ENCODE peak calls at places on chromosomes 6 and 20, in four cellular contexts. X, B, W and O are unnamed samples.
A peak's percentile ranks its signal among the peaks of the same experiment; 100 is the strongest.

GRCh38 chr20:15523431-15523830 is 1049.8 kb downstream of the KIF16B start:
- DNase-seq in X (no peak), B (no peak), W (no peak), O (no peak)

GRCh38 chr20:973785-974194 is 28.3 kb downstream of the RSPO4 start:
- DNase-seq in X (no peak), B (no peak), W (no peak), O (peak; percentile 38)

GRCh38 chr6:161169690-161170089 is 104.2 kb downstream of the AGPAT4 start:
- DNase-seq in X (peak; percentile 62), B (no peak), W (no peak), O (no peak)

GRCh38 chr6:167835260-167835659 is 8.5 kb downstream of the AFDN start:
- DNase-seq in X (no peak), B (no peak), W (no peak), O (no peak)

GRCh38 chr6:3693879-3694278 is 57.6 kb downstream of the PXDC1 start:
- DNase-seq in X (no peak), B (no peak), W (no peak), O (no peak)

GRCh38 chr20:38498909-38499308 is 26.3 kb downstream of the RALGAPB start:
- DNase-seq in X (no peak), B (no peak), W (no peak), O (no peak)

GRCh38 chr6:54085526-54085925 is 25.7 kb upstream of the MLIP start:
- DNase-seq in X (no peak), B (no peak), W (no peak), O (no peak)

GRCh38 chr20:47020231-47020630 is 125.6 kb downstream of the EYA2 start:
- DNase-seq in X (no peak), B (no peak), W (no peak), O (no peak)

GRCh38 chr6:7050911-7051779 is 56.6 kb upstream of the RREB1 start:
- DNase-seq in X (peak; percentile 21), B (peak; percentile 74), W (peak; percentile 36), O (peak; percentile 53)

GRCh38 chr20:59749293-59749680 is 144.9 kb downstream of the PHACTR3 start:
- DNase-seq in X (no peak), B (no peak), W (no peak), O (no peak)

GRCh38 chr6:34132082-34132357 is 13.9 kb downstream of the GRM4 start:
- DNase-seq in X (no peak), B (no peak), W (no peak), O (no peak)

GRCh38 chr6:24283043-24283985 is 74.5 kb downstream of the DCDC2 start:
- DNase-seq in X (peak; percentile 39), B (no peak), W (peak; percentile 60), O (peak; percentile 66)

GRCh38 chr6:24287239-24287638 is 70.6 kb downstream of the DCDC2 start:
- DNase-seq in X (no peak), B (no peak), W (no peak), O (no peak)

DNA sequence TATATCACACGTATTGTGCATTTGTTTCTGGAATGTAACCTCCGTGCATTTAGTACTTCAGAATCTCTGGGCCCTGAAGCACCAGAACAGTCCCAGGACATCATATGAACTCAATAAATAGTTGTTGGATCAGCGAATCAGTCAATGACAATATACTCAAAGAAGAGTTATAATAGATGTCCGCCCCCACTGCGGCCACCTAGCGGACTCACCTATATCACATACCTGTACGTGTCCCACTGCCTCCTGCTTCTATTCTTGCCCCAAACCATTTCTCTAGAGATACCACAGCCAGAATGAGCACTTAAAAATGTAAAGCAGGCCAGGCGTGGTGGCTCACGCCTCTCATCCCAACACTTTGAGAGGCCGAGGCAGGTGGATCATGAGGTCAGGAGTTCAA is 73.9 kb downstream of the DCDC2 start:
- DNase-seq in X (no peak), B (no peak), W (no peak), O (no peak)
- TF ChIP-seq CTCF in X (no peak), B (no peak), W (no peak), O (no peak)

GRCh38 chr6:26624557-26624956 is 27.8 kb downstream of the ABT1 start:
- DNase-seq in X (no peak), B (no peak), W (no peak), O (no peak)

GRCh38 chr6:26629373-26629772 is 30.2 kb downstream of the ZNF322 start:
- DNase-seq in X (no peak), B (no peak), W (no peak), O (no peak)

GRCh38 chr6:26627843-26628242 is 31.1 kb downstream of the ABT1 start:
- DNase-seq in X (no peak), B (no peak), W (no peak), O (no peak)

GRCh38 chr6:26623339-26623859 is 26.6 kb downstream of the ABT1 start:
- DNase-seq in X (no peak), B (no peak), W (no peak), O (no peak)
- TF ChIP-seq CTCF in X (no peak), B (no peak), W (no peak), O (no peak)

GRCh38 chr20:34022154-34022842 is 28.6 kb downstream of the RALY start:
- DNase-seq in X (no peak), B (no peak), W (no peak), O (no peak)
- TF ChIP-seq CTCF in X (no peak), B (peak; percentile 69), W (no peak), O (no peak)

GRCh38 chr20:34713194-34713943 is 9.2 kb downstream of the TP53INP2 start:
- DNase-seq in X (peak; percentile 45), B (peak; percentile 91), W (no peak), O (no peak)
- TF ChIP-seq CTCF in X (no peak), B (no peak), W (no peak), O (no peak)

GRCh38 chr20:43767686-43768474 is 41.1 kb upstream of the GTSF1L start:
- DNase-seq in X (no peak), B (no peak), W (no peak), O (no peak)
- TF ChIP-seq CTCF in X (no peak), B (peak; percentile 64), W (peak; percentile 18), O (no peak)

GRCh38 chr6:127968394-127968793 is 67.5 kb upstream of the THEMIS start:
- DNase-seq in X (no peak), B (no peak), W (no peak), O (no peak)
- TF ChIP-seq CTCF in X (no peak), B (no peak), W (no peak), O (no peak)

GRCh38 chr6:72561629-72562028 is 60.2 kb upstream of the KCNQ5 start:
- DNase-seq in X (no peak), B (no peak), W (no peak), O (no peak)

GRCh38 chr6:72559067-72559466 is 62.8 kb upstream of the KCNQ5 start:
- DNase-seq in X (no peak), B (no peak), W (no peak), O (no peak)

GRCh38 chr6:72564231-72564630 is 57.6 kb upstream of the KCNQ5 start:
- DNase-seq in X (no peak), B (no peak), W (no peak), O (no peak)

DNA sequence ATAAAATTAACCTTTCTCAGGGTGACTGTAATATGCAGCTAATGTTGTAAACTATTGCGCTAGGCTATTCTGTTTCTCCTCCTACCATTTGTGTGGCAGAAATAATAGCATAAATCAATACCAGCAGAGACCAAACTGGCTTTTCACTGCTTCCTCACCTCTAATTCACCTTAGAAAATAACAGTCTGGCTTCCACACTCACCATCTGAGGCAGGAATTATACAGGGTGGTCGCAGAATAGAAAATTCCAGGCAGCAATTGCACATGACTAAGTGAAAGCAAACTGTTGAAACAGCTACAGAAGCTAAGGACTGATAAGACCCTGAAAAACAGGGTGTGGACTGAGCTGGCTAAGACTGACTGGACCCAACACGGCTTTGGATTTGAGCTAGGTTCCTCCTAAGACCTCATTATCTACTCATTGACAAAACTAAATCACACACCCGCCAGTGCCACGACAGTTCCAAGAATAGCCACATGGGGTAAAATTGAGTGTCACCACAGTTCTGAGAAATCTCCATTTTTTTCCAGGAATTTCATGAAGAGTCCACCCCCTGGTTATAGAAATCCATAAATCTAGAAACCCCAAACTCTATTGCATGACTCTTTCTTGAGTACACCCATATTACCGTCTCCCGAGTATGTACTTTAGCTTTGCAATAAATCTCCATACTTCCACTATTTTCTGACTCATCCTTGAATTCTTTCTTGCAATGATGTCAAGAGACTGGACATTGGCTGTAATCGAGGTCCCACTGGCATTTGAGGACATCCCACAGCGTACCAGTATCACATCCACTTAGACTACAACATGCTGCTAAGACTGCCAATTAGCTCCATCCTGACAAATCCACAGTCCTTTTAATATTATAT is 60.9 kb upstream of the KCNQ5 start:
- DNase-seq in X (no peak), B (no peak), W (no peak), O (no peak)
- TF ChIP-seq CTCF in X (no peak), B (no peak), W (no peak), O (peak; percentile 60)